ENCODE peak calls at places on chromosomes 13 and 19, in five cellular contexts. M is SK-N-SH, V is K562, N is HepG2, H is GM12878. E is an unnamed sample.

GRCh38 chr13:73248711-73249580 is 190.1 kb downstream of the KLF5 start:
- DNase-seq in H (no peak), M (peak), V (no peak), N (no peak), E (no peak)

GRCh38 chr13:74226791-74227475 is 92.7 kb upstream of the KLF12 start:
- DNase-seq in M (no peak), V (no peak), H (no peak), N (no peak), E (no peak)

GRCh38 chr13:99086869-99087129 is 108.9 kb upstream of the DOCK9 start:
- DNase-seq in H (no peak), M (no peak), V (no peak), N (no peak), E (no peak)

GRCh38 chr13:94711561-94712286 is 621 bp downstream of the SOX21 start:
- DNase-seq in H (no peak), M (peak), V (peak), N (no peak), E (no peak)

GRCh38 chr13:40077396-40078027 is 422.1 kb downstream of the COG6 start:
- DNase-seq in M (no peak), V (no peak), N (no peak), H (no peak), E (no peak)

GRCh38 chr13:68261105-68261504 is 1031.0 kb upstream of the PCDH9 start:
- DNase-seq in V (peak), H (no peak), N (peak), M (no peak), E (no peak)

GRCh38 chr13:85223883-85224656 is 575.1 kb downstream of the SLITRK6 start:
- DNase-seq in M (no peak), N (no peak), H (no peak), V (no peak), E (no peak)

GRCh38 chr19:33780251-33780650 is 16.4 kb upstream of the KCTD15 start:
- DNase-seq in N (no peak), H (no peak), M (no peak), V (no peak), E (no peak)

GRCh38 chr13:97502192-97502591 is 68.2 kb downstream of the RAP2A start:
- DNase-seq in N (no peak), V (no peak), H (no peak), M (no peak), E (no peak)

GRCh38 chr19:38893341-38893771 is 6.1 kb downstream of the SIRT2 start:
- DNase-seq in N (no peak), V (no peak), H (no peak), M (no peak), E (no peak)

GRCh38 chr13:27523345-27524073 is 73.1 kb upstream of the MTIF3 start:
- DNase-seq in V (no peak), M (no peak), H (no peak), N (no peak), E (peak)

GRCh38 chr19:45250832-45251451 is at the start of gene MARK4:
- DNase-seq in M (peak), H (no peak), V (peak), N (no peak), E (peak)

GRCh38 chr19:39998511-39998910 is 1.7 kb downstream of the ZNF546 start:
- DNase-seq in V (no peak), N (no peak), H (no peak), M (no peak), E (no peak)

GRCh38 chr19:56108447-56109195 is 12.5 kb downstream of the ZNF787 start:
- DNase-seq in M (no peak), H (no peak), N (no peak), V (no peak), E (no peak)

GRCh38 chr13:24063281-24063851 is 97.2 kb upstream of the SPATA13 start:
- DNase-seq in H (no peak), M (no peak), N (no peak), V (no peak), E (no peak)

GRCh38 chr13:24068472-24068871 is 92.0 kb upstream of the SPATA13 start:
- DNase-seq in M (no peak), N (no peak), H (no peak), V (no peak), E (no peak)

GRCh38 chr13:24065172-24065571 is 95.3 kb upstream of the SPATA13 start:
- DNase-seq in N (no peak), H (no peak), V (no peak), M (no peak), E (no peak)

GRCh38 chr13:24064258-24064860 is 96.2 kb upstream of the SPATA13 start:
- DNase-seq in H (no peak), N (no peak), M (no peak), V (no peak), E (no peak)

GRCh38 chr13:24066405-24067292 is 93.9 kb upstream of the SPATA13 start:
- DNase-seq in H (no peak), V (no peak), M (no peak), N (no peak), E (no peak)
- TF ChIP-seq GABPA in H (no peak), V (no peak), M (no peak), N (no peak), E (no peak)

DNA sequence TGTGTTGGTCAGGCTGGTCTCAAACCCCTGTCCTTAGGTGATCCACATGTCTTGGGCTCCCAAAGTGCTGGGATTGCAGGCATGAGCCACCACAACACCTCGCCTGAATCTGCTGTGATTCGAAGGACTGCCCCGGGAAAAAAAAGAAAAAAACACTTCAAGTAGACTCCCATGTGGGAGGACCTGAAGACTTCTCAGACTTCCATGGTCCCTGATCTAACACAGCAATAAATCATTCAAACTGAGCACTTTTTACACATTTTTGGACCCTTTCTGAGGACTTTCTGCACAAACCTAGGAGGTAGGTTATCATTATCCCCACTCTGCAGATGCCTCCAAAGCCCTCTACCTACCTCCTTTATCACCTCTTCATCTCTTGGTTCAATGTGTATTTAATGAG is 1.8 kb upstream of the CLPP start:
- DNase-seq in M (no peak), H (no peak), V (no peak), N (no peak), E (no peak)
- TF ChIP-seq REST in M (no peak), H (no peak), V (no peak), N (no peak), E (no peak)

GRCh38 chr13:26436914-26437313 is 120.6 kb upstream of the WASF3 start:
- DNase-seq in N (no peak), H (no peak), M (no peak), V (no peak), E (no peak)
- TF ChIP-seq GABPA in N (no peak), H (no peak), M (no peak), V (no peak), E (no peak)

GRCh38 chr19:54209748-54210494 is 9.3 kb downstream of the RPS9 start:
- DNase-seq in N (peak), V (peak), H (no peak), M (peak), E (peak)
- TF ChIP-seq REST in N (no peak), V (no peak), H (no peak), M (no peak), E (no peak)

DNA sequence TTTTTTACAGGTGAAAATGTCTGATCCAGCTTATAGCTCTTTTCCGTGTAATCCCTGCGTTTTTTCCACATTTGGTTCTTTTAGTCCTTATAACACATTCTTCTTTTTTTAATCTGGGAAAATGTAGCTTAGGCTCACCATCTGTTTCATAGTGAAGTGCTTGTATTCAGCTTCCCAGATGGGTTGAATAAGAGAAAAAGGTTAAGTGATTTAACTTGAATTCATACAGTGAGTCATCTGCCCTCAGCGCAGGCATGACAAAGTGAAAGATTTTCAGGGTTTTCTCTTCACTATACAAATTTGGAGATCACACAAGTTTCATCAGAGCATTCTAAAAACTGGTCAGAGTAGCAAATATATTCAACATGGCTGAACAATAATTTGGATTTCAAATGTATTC is 224.8 kb downstream of the SPRY2 start:
- DNase-seq in N (no peak), M (no peak), V (no peak), H (no peak), E (no peak)
- TF ChIP-seq GABPA in N (no peak), M (no peak), V (no peak), H (no peak), E (no peak)

DNA sequence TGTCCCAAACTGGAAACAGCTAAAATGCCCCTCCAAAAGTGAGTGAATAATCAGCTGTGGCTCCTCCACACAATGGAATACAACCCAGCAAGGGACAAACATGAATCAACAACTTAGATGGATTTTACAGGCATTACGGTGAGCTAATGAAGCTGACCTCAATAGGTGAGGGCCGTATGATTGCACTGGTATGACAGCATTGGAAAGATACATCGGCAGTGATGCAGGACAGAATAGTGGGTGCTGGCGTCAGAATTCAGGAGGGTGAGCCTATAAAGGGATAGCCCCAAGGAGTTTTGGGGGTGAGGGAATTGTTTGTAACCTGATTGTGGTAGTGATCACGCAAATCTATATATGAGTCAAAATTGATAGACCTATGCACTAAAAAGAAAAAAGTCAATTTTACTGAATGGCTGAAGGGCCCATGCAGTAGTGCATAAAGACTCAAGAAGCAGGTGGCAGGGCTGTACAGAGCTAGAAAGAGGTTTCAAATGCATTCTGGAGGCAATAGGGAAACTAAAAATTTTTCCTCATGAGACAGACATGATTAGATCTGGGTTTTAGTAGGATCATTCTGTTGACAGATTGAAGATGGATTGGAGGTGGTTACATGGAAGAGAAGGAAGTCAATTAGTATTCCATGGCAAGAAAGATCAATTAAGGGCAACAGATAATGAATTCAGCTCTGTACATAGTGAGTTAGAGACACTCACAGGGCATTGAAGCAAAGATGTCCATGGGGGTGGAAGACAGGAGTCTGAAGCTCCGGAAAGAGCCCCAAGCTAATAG is 90.8 kb downstream of the IRS2 start:
- DNase-seq in N (no peak), H (no peak), V (peak), M (no peak), E (no peak)
- TF ChIP-seq REST in N (no peak), H (no peak), V (no peak), M (no peak), E (no peak)

GRCh38 chr19:46269085-46269484 is 27.8 kb upstream of the HIF3A start:
- DNase-seq in H (no peak), N (no peak), V (no peak), M (no peak), E (no peak)
- TF ChIP-seq GABPA in H (no peak), N (no peak), V (no peak), M (no peak), E (no peak)

DNA sequence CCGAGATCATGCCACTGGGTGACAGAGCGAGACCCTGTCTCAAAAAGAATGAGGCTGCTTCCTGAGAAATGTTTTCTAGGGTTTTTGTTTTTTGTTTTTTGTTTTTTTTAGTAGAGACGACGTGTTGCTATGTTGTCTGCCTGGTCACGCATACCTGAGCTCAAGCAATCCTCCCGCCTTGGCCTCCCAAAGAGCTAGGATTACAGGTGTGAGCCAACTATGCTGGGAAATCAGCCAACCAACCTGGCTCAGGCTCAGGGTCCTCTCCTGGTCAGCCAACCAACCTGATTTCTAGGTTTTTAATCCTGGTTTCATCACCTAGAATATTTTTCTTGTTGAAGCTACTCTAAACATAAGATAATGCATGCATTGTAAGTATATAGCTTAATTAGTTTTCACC is 7.8 kb downstream of the DHX34 start:
- DNase-seq in V (no peak), N (no peak), H (no peak), M (no peak), E (no peak)
- TF ChIP-seq REST in V (no peak), N (no peak), H (no peak), M (no peak), E (no peak)

GRCh38 chr19:41521860-41522555 is 54.0 kb upstream of the CEACAM21 start:
- DNase-seq in M (peak), V (no peak), H (no peak), N (no peak), E (no peak)
- TF ChIP-seq GABPA in M (no peak), V (no peak), H (no peak), N (no peak), E (no peak)

E was measured in HL-60.